ENCODE peak calls at places on chromosomes 6 and 20, in four cellular contexts. R, C, I and G are unnamed samples.

GRCh38 chr6:42260424-42260888 is 42.8 kb upstream of the MRPS10 start:
- DNase-seq in R (peak), C (no peak), I (no peak), G (peak)

GRCh38 chr6:25248100-25248499 is 31.1 kb upstream of the CARMIL1 start:
- DNase-seq in R (no peak), C (peak), I (peak), G (no peak)

GRCh38 chr20:371755-372542 is 8.6 kb upstream of the TRIB3 start:
- DNase-seq in R (peak), C (peak), I (peak), G (peak)

GRCh38 chr20:5191829-5192569 is 65.2 kb downstream of the CDS2 start:
- DNase-seq in R (peak), C (peak), I (peak), G (no peak)

GRCh38 chr20:4226330-4227084 is 211.1 kb upstream of the RNF24 start:
- DNase-seq in R (no peak), C (no peak), I (no peak), G (no peak)

GRCh38 chr6:39821739-39822532 is 29.8 kb downstream of the DAAM2 start:
- DNase-seq in R (no peak), C (no peak), I (no peak), G (no peak)

GRCh38 chr6:40164345-40164755 is 230.1 kb upstream of the MOCS1 start:
- DNase-seq in R (no peak), C (no peak), I (no peak), G (peak)

GRCh38 chr6:36904096-36904495 is 18.3 kb downstream of the C6orf89 start:
- DNase-seq in R (no peak), C (peak), I (peak), G (no peak)

GRCh38 chr6:154410619-154411044 is 54.0 kb upstream of the IPCEF1 start:
- DNase-seq in R (peak), C (peak), I (peak), G (no peak)

GRCh38 chr20:63701329-63702035 is 5.0 kb downstream of the TNFRSF6B start:
- DNase-seq in R (no peak), C (no peak), I (no peak), G (peak)

GRCh38 chr6:93319304-93319703 is 100.1 kb downstream of the EPHA7 start:
- DNase-seq in R (no peak), C (no peak), I (no peak), G (no peak)

GRCh38 chr20:56761393-56761792 is 132.3 kb downstream of the TFAP2C start:
- DNase-seq in R (no peak), C (no peak), I (no peak), G (no peak)

GRCh38 chr6:137906020-137906472 is 39.0 kb downstream of the TNFAIP3 start:
- DNase-seq in R (no peak), C (no peak), I (no peak), G (no peak)

GRCh38 chr6:149864578-149865535 is 698 bp upstream of the LRP11 start:
- DNase-seq in R (no peak), C (peak), I (peak), G (no peak)

GRCh38 chr20:15942130-15942529 is 631.1 kb downstream of the KIF16B start:
- DNase-seq in R (no peak), C (no peak), I (peak), G (no peak)

GRCh38 chr6:4128072-4128471 is 7.3 kb downstream of the ECI2 start:
- DNase-seq in R (no peak), C (no peak), I (no peak), G (no peak)
- H3K9ac ChIP-seq in R (no peak), C (no peak), I (no peak), G (no peak)

GRCh38 chr20:58235010-58235409 is 6.6 kb upstream of the ANKRD60 start:
- DNase-seq in R (no peak), C (no peak), I (no peak), G (no peak)

GRCh38 chr20:58238490-58238889 is 10.0 kb upstream of the ANKRD60 start:
- DNase-seq in R (no peak), C (no peak), I (no peak), G (no peak)

GRCh38 chr20:58239216-58239615 is 10.8 kb upstream of the ANKRD60 start:
- DNase-seq in R (no peak), C (no peak), I (no peak), G (no peak)

GRCh38 chr20:58237318-58238182 is 9.1 kb upstream of the ANKRD60 start:
- DNase-seq in R (no peak), C (peak), I (peak), G (no peak)

DNA sequence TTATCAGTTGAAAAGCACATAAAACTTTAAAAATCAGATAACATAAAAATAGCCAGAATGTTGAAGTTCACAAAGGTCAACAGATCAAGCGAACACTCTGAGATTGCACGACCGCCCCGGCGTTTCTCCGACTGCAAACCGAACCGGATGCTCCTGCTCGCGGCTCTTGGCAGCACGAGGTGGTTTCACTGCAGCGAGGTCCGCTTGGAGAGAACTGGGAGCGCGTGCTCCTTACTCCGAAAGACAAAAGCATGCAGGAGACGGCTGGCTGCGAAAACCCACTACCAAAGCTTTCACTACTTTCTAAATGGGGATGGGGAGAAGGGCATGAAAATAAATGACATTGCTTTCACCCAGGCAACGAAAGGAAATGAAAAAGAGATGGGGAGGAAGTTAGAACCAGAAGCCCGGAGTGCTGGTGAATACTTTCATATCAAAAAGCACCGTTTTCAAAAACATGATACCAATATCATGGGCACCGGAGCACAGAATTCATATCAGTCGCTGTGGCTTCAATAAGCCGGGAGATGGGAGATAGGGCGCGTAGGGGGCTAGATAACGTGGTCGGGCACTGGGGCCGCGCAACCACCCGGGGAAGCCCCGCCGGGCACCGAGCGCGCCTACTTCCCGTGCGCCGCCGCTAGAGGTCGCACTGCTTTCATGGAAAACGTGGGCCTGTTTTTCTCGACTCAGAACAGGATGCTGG is 8.3 kb upstream of the ANKRD60 start:
- DNase-seq in R (no peak), C (peak), I (peak), G (peak)
- H3K9ac ChIP-seq in R (no peak), C (peak), I (peak), G (no peak)

DNA sequence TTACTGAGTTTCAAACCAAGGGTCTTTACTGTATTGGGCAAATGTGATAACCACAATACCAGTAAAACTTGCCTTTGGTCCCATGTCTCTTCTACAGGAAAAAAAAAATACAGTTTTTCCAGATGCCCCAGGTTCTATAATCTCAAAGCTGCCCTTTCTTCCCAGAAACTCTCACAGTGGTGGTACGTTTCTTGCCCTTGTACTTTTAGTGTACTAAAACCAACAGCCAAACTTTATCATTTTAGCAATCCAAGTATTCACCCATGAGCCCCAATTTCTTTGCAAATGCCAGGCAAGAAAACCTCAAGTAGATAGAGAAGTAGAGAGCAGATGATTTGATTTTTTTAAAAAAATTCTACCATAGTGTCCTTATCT is 157.8 kb downstream of the OR2B2 start:
- DNase-seq in R (no peak), C (no peak), I (no peak), G (no peak)
- H3K9ac ChIP-seq in R (peak), C (no peak), I (peak), G (no peak)

GRCh38 chr6:130602151-130602770 is 224.9 kb upstream of the SMLR1 start:
- DNase-seq in R (peak), C (peak), I (peak), G (no peak)
- H3K9ac ChIP-seq in R (peak), C (no peak), I (no peak), G (no peak)

GRCh38 chr6:157814883-157815282 is 8.2 kb upstream of the SNX9 start:
- DNase-seq in R (no peak), C (no peak), I (no peak), G (no peak)
- H3K9ac ChIP-seq in R (no peak), C (no peak), I (peak), G (no peak)